ENCODE peak calls at places on chromosomes 11 and 22, in seven cellular contexts. E is Kasumi-1; Y is ureter; N is endothelial cell of umbilical vein; J is central memory CD4-positive, alpha-beta T cell; H is stimulated activated CD8-positive, alpha-beta memory T cell treated with anti-CD3 and anti-CD28 coated beads, Interleukin-15, amount 100 ng/mL, for 4 hours; X is psoas muscle. B is an unnamed sample.

GRCh38 chr11:130945945-130946344 is 29.7 kb upstream of the SNX19 start:
- DNase-seq in H (no peak), X (peak; percentile 54), J (no peak), Y (no peak), N (no peak), E (no peak), B (peak; percentile 65)

GRCh38 chr11:101996106-101996505 is 51.1 kb upstream of the CFAP300 start:
- DNase-seq in J (no peak), H (no peak), Y (no peak), E (no peak), X (no peak), N (no peak), B (no peak)

GRCh38 chr11:2553886-2554285 is 109.1 kb downstream of the KCNQ1 start:
- DNase-seq in X (peak; percentile 30), H (no peak), J (no peak), Y (no peak), N (no peak), E (no peak), B (no peak)

GRCh38 chr22:43337385-43337784 is 5.8 kb downstream of the SCUBE1 start:
- DNase-seq in N (no peak), E (no peak), Y (peak; percentile 54), H (no peak), X (no peak), J (no peak), B (no peak)

GRCh38 chr11:66985508-66986177 is 10.5 kb downstream of the C11orf86 start:
- DNase-seq in E (no peak), Y (no peak), J (no peak), X (peak; percentile 84), N (no peak), H (no peak), B (no peak)

GRCh38 chr11:62500066-62501035 is 46.3 kb downstream of the AHNAK start:
- DNase-seq in J (no peak), H (no peak), Y (peak; percentile 86), X (no peak), N (no peak), E (no peak), B (no peak)

GRCh38 chr11:2320591-2321310 is 18.9 kb downstream of the TSPAN32 start:
- DNase-seq in J (no peak), X (no peak), N (no peak), E (no peak), H (no peak), Y (no peak), B (peak; percentile 41)

GRCh38 chr11:134656861-134657540 is 245.0 kb upstream of the B3GAT1 start:
- DNase-seq in X (no peak), H (no peak), E (no peak), N (no peak), Y (peak; percentile 42), J (peak; percentile 9), B (no peak)

GRCh38 chr22:39374191-39374590 is 24.4 kb downstream of the SYNGR1 start:
- DNase-seq in J (no peak), H (no peak), Y (no peak), X (no peak), E (no peak), N (no peak), B (no peak)

GRCh38 chr11:71186861-71187260 is 65.5 kb downstream of the SHANK2 start:
- DNase-seq in N (no peak), H (no peak), Y (no peak), E (no peak), X (peak; percentile 7), J (no peak), B (no peak)

GRCh38 chr11:126112547-126112946 is 49.9 kb upstream of the CDON start:
- DNase-seq in N (no peak), J (no peak), H (no peak), E (no peak), X (no peak), Y (no peak), B (peak; percentile 69)

GRCh38 chr22:46176508-46177003 is 26.2 kb downstream of the PPARA start:
- DNase-seq in Y (no peak), H (no peak), N (no peak), E (no peak), X (no peak), J (no peak), B (no peak)

GRCh38 chr11:60942970-60943565 is 8.9 kb downstream of the SLC15A3 start:
- DNase-seq in J (no peak), X (no peak), H (no peak), N (no peak), Y (peak; percentile 79), E (no peak), B (no peak)

B was measured in right cardiac atrium.